ENCODE peak calls at places on chromosomes 11 and 22, in five cellular contexts. W is heart left ventricle, Q is mucosa of descending colon, C is spleen, V is cardiac muscle cell. I is an unnamed sample. For H3K36me3 and H3K4me1, the result is how much of the 10 kb centered on the place peaks cover.

GRCh38 chr11:62137881-62138629 is 14.2 kb downstream of the INCENP start:
- DNase-seq in W (no peak), Q (no peak), C (no peak), V (no peak), I (no peak)

GRCh38 chr11:120134931-120135228 is 3.0 kb downstream of the TRIM29 start:
- DNase-seq in W (no peak), Q (peak), C (peak), V (no peak), I (peak)

GRCh38 chr11:121067453-121067852 is 33.6 kb upstream of the TECTA start:
- DNase-seq in W (no peak), Q (no peak), C (no peak), V (no peak), I (no peak)

GRCh38 chr11:20114588-20114987 is 45.7 kb downstream of the DBX1 start:
- DNase-seq in W (no peak), Q (no peak), C (no peak), V (no peak), I (no peak)

GRCh38 chr11:103480421-103480820 is 371.2 kb downstream of the DYNC2H1 start:
- DNase-seq in W (no peak), Q (no peak), C (no peak), V (no peak), I (no peak)

GRCh38 chr22:25112538-25113253 is 87.0 kb upstream of the CRYBB3 start:
- DNase-seq in W (no peak), Q (no peak), C (no peak), V (no peak), I (peak)

GRCh38 chr11:74684661-74685060 is 46.6 kb downstream of the CHRDL2 start:
- DNase-seq in W (no peak), Q (no peak), C (peak), V (no peak), I (no peak)

GRCh38 chr22:39994046-39994565 is 648 bp upstream of the FAM83F start:
- DNase-seq in W (no peak), Q (no peak), C (no peak), V (no peak), I (no peak)

GRCh38 chr11:119744577-119744976 is 15.6 kb upstream of the NECTIN1 start:
- DNase-seq in W (no peak), Q (no peak), C (peak), V (no peak), I (peak)

GRCh38 chr11:65380460-65381126 is 1.9 kb downstream of the SLC25A45 start:
- DNase-seq in W (no peak), Q (no peak), C (no peak), V (no peak), I (peak)

GRCh38 chr22:40329466-40329865 is 16.8 kb upstream of the ADSL start:
- DNase-seq in W (no peak), Q (no peak), C (no peak), V (no peak), I (no peak)

GRCh38 chr11:72821920-72822799 is 7.9 kb downstream of the ATG16L2 start:
- DNase-seq in W (peak), Q (peak), C (peak), V (peak), I (peak)

GRCh38 chr11:133907216-133907615 is 49.6 kb downstream of the IGSF9B start:
- DNase-seq in W (peak), Q (no peak), C (peak), V (no peak), I (no peak)

GRCh38 chr11:1401656-1402221 is 12.0 kb downstream of the BRSK2 start:
- DNase-seq in W (peak), Q (no peak), C (no peak), V (peak), I (peak)

GRCh38 chr11:120882237-120882636 is 141.7 kb upstream of the TBCEL start:
- DNase-seq in W (no peak), Q (no peak), C (no peak), V (no peak), I (no peak)

GRCh38 chr11:70066628-70067027 is 11.5 kb upstream of the ANO1 start:
- DNase-seq in W (no peak), Q (no peak), C (no peak), V (no peak), I (no peak)

GRCh38 chr11:114291381-114291780 is 4.8 kb upstream of the NNMT start:
- DNase-seq in W (no peak), Q (no peak), C (no peak), V (peak), I (no peak)

GRCh38 chr22:46869848-46870441 is 107.5 kb downstream of the TBC1D22A start:
- DNase-seq in W (no peak), Q (no peak), C (no peak), V (no peak), I (no peak)

GRCh38 chr11:43268786-43269185 is 43.0 kb upstream of the API5 start:
- DNase-seq in W (no peak), Q (no peak), C (no peak), V (no peak), I (no peak)

GRCh38 chr11:62556102-62556871 is 9.7 kb upstream of the AHNAK start:
- DNase-seq in W (peak), Q (peak), C (peak), V (peak), I (peak)

GRCh38 chr22:20750461-20751184 is 23.3 kb upstream of the SERPIND1 start:
- DNase-seq in W (peak), Q (no peak), C (no peak), V (peak), I (peak)

GRCh38 chr22:39301108-39301507 is 18.3 kb downstream of the RPL3 start:
- DNase-seq in W (no peak), Q (no peak), C (no peak), V (no peak), I (no peak)

GRCh38 chr11:112822478-112823274 is 138.5 kb upstream of the NCAM1 start:
- DNase-seq in W (no peak), Q (no peak), C (no peak), V (peak), I (peak)

GRCh38 chr22:23722724-23723123 is 28.2 kb downstream of the ZNF70 start:
- DNase-seq in W (no peak), Q (no peak), C (no peak), V (no peak), I (no peak)

GRCh38 chr11:6206456-6207180 is 1.3 kb downstream of the C11orf42 start:
- DNase-seq in W (no peak), Q (no peak), C (no peak), V (no peak), I (no peak)
- H3K36me3 ChIP-seq in W (half or more), Q (under half), C (under half), V (under half), I (under half)

GRCh38 chr22:50282361-50283144 is 12.4 kb upstream of the MAPK11 start:
- DNase-seq in W (no peak), Q (no peak), C (no peak), V (peak), I (peak)
- H3K4me1 ChIP-seq in W (under half), Q (under half), C (under half), V (under half), I (under half)

GRCh38 chr11:46377831-46378230 is 3.6 kb upstream of the MDK start:
- DNase-seq in W (no peak), Q (no peak), C (no peak), V (no peak), I (no peak)
- H3K36me3 ChIP-seq in W (under half), Q (under half), C (under half), V (under half), I (under half)

GRCh38 chr11:3969200-3969599 is 113.7 kb downstream of the STIM1 start:
- DNase-seq in W (no peak), Q (no peak), C (no peak), V (no peak), I (no peak)
- H3K4me1 ChIP-seq in W (under half), Q (under half), C (under half), V (under half), I (under half)

GRCh38 chr11:110200836-110201235 is 95.6 kb downstream of the RDX start:
- DNase-seq in W (no peak), Q (no peak), C (no peak), V (no peak), I (no peak)
- H3K36me3 ChIP-seq in W (under half), Q (under half), C (under half), V (under half), I (under half)

DNA sequence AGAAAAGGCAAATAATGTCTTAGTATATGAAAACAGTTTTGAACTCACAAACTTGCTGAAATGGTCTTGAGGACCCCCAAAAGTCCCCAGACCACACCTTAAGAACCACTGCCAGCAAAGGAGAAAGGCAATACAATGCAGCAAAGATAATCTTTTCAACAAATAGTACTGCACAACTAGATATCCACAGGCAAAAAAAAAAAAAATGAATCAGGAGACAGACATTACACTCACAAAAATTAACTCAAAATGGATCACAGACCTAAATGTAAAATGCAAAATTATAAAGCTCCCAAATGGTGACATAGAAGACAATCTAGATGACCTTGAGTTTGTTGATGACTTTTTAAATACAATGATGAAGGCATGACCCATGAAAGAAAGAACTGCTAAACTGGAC is 8.3 kb downstream of the PICALM start:
- DNase-seq in W (no peak), Q (no peak), C (no peak), V (no peak), I (no peak)
- H3K4me1 ChIP-seq in W (half or more), Q (under half), C (half or more), V (under half), I (half or more)

GRCh38 chr11:118632577-118633318 is 25.3 kb downstream of the PHLDB1 start:
- DNase-seq in W (no peak), Q (no peak), C (no peak), V (no peak), I (no peak)
- H3K36me3 ChIP-seq in W (half or more), Q (under half), C (under half), V (under half), I (under half)

I was measured in body of pancreas.